ENCODE peak calls at places on chromosomes 13 and 19, in seven cellular contexts. One of them, this sample, is unnamed.

GRCh38 chr13:75417647-75418046 is 64.3 kb downstream of the TBC1D4 start:
- DNase-seq in cardiac fibroblast: no peak
- DNase-seq in T-helper 1 cell: no peak
- DNase-seq in SHP77: no peak
- DNase-seq in C1 segment of cervical spinal cord: no peak
- DNase-seq in amygdala: no peak
- DNase-seq in activated T-cell treated with anti-CD3 and anti-CD28 coated beads, Interleukin-2, amount 50 U/mL, for 48 hours: no peak
- DNase-seq in this sample: no peak

GRCh38 chr13:112956516-112957294 is 12.3 kb upstream of the MCF2L start:
- DNase-seq in C1 segment of cervical spinal cord: no peak
- DNase-seq in amygdala: no peak
- DNase-seq in T-helper 1 cell: no peak
- DNase-seq in cardiac fibroblast: no peak
- DNase-seq in SHP77: peak
- DNase-seq in activated T-cell treated with anti-CD3 and anti-CD28 coated beads, Interleukin-2, amount 50 U/mL, for 48 hours: no peak
- DNase-seq in this sample: no peak

GRCh38 chr13:84481958-84482357 is 599.7 kb upstream of the SLITRK1 start:
- DNase-seq in C1 segment of cervical spinal cord: no peak
- DNase-seq in T-helper 1 cell: no peak
- DNase-seq in amygdala: no peak
- DNase-seq in cardiac fibroblast: peak
- DNase-seq in SHP77: no peak
- DNase-seq in activated T-cell treated with anti-CD3 and anti-CD28 coated beads, Interleukin-2, amount 50 U/mL, for 48 hours: no peak
- DNase-seq in this sample: no peak

GRCh38 chr19:13366529-13367143 is 139.6 kb downstream of the CACNA1A start:
- DNase-seq in T-helper 1 cell: no peak
- DNase-seq in cardiac fibroblast: peak
- DNase-seq in amygdala: no peak
- DNase-seq in C1 segment of cervical spinal cord: no peak
- DNase-seq in activated T-cell treated with anti-CD3 and anti-CD28 coated beads, Interleukin-2, amount 50 U/mL, for 48 hours: no peak
- DNase-seq in SHP77: no peak
- DNase-seq in this sample: no peak

GRCh38 chr19:46639356-46640061 is 3.5 kb upstream of the GNG8 start:
- DNase-seq in C1 segment of cervical spinal cord: no peak
- DNase-seq in SHP77: peak
- DNase-seq in activated T-cell treated with anti-CD3 and anti-CD28 coated beads, Interleukin-2, amount 50 U/mL, for 48 hours: peak
- DNase-seq in T-helper 1 cell: no peak
- DNase-seq in amygdala: no peak
- DNase-seq in cardiac fibroblast: peak
- DNase-seq in this sample: no peak

GRCh38 chr19:51654783-51655182 is 8.2 kb upstream of the SIGLEC14 start:
- DNase-seq in activated T-cell treated with anti-CD3 and anti-CD28 coated beads, Interleukin-2, amount 50 U/mL, for 48 hours: no peak
- DNase-seq in amygdala: no peak
- DNase-seq in cardiac fibroblast: no peak
- DNase-seq in T-helper 1 cell: no peak
- DNase-seq in SHP77: no peak
- DNase-seq in C1 segment of cervical spinal cord: no peak
- DNase-seq in this sample: no peak

GRCh38 chr13:102708211-102708610 is 13.4 kb upstream of the METTL21C start:
- DNase-seq in activated T-cell treated with anti-CD3 and anti-CD28 coated beads, Interleukin-2, amount 50 U/mL, for 48 hours: no peak
- DNase-seq in T-helper 1 cell: no peak
- DNase-seq in amygdala: no peak
- DNase-seq in C1 segment of cervical spinal cord: no peak
- DNase-seq in cardiac fibroblast: no peak
- DNase-seq in SHP77: no peak
- DNase-seq in this sample: no peak

GRCh38 chr19:38009650-38010229 is 102.7 kb downstream of the SIPA1L3 start:
- DNase-seq in C1 segment of cervical spinal cord: no peak
- DNase-seq in SHP77: no peak
- DNase-seq in amygdala: no peak
- DNase-seq in cardiac fibroblast: no peak
- DNase-seq in T-helper 1 cell: no peak
- DNase-seq in activated T-cell treated with anti-CD3 and anti-CD28 coated beads, Interleukin-2, amount 50 U/mL, for 48 hours: no peak
- DNase-seq in this sample: no peak

GRCh38 chr19:12946092-12946845 is 607 bp downstream of the RAD23A start:
- DNase-seq in T-helper 1 cell: no peak
- DNase-seq in cardiac fibroblast: peak
- DNase-seq in SHP77: peak
- DNase-seq in C1 segment of cervical spinal cord: no peak
- DNase-seq in activated T-cell treated with anti-CD3 and anti-CD28 coated beads, Interleukin-2, amount 50 U/mL, for 48 hours: peak
- DNase-seq in amygdala: no peak
- DNase-seq in this sample: peak

GRCh38 chr19:10551698-10552301 is 8.1 kb downstream of the ATG4D start:
- DNase-seq in T-helper 1 cell: no peak
- DNase-seq in SHP77: no peak
- DNase-seq in amygdala: no peak
- DNase-seq in activated T-cell treated with anti-CD3 and anti-CD28 coated beads, Interleukin-2, amount 50 U/mL, for 48 hours: peak
- DNase-seq in C1 segment of cervical spinal cord: no peak
- DNase-seq in cardiac fibroblast: peak
- DNase-seq in this sample: no peak